ENCODE peak calls at places on chromosomes 6 and 20, in five cellular contexts. Z is iPS DF 6.9; Q is fibroblast of lung; P is MG63; T is CD8-positive, alpha-beta T cell. C is an unnamed sample.

GRCh38 chr20:48791014-48791413 is 36.8 kb downstream of the PREX1 start:
- DNase-seq in Z (no peak), Q (peak; percentile 38), P (peak; percentile 74), T (no peak), C (no peak)

GRCh38 chr20:61849376-61849775 is 216.3 kb downstream of the TAF4 start:
- DNase-seq in Z (no peak), Q (no peak), P (no peak), T (no peak), C (no peak)

GRCh38 chr6:69693749-69694148 is 103.1 kb downstream of the LMBRD1 start:
- DNase-seq in Z (no peak), Q (peak; percentile 1), P (no peak), T (no peak), C (no peak)

GRCh38 chr20:52746190-52746589 is 226.0 kb upstream of the TSHZ2 start:
- DNase-seq in Z (no peak), Q (no peak), P (no peak), T (no peak), C (no peak)

GRCh38 chr6:13488015-13488895 is 855 bp upstream of the GFOD1 start:
- DNase-seq in Z (no peak), Q (peak; percentile 64), P (no peak), T (no peak), C (no peak)

GRCh38 chr6:38114976-38115632 is 295.6 kb downstream of the ZFAND3 start:
- DNase-seq in Z (no peak), Q (no peak), P (no peak), T (no peak), C (peak; percentile 15)

GRCh38 chr6:114253431-114253830 is 89.4 kb downstream of the HS3ST5 start:
- DNase-seq in Z (no peak), Q (no peak), P (no peak), T (no peak), C (no peak)

GRCh38 chr6:45156075-45156474 is 172.1 kb upstream of the RUNX2 start:
- DNase-seq in Z (no peak), Q (peak; percentile 13), P (no peak), T (no peak), C (no peak)

GRCh38 chr6:12896208-12896733 is 179.7 kb downstream of the PHACTR1 start:
- DNase-seq in Z (no peak), Q (no peak), P (no peak), T (no peak), C (no peak)

GRCh38 chr20:62027116-62027515 is 38.6 kb downstream of the TAF4 start:
- DNase-seq in Z (no peak), Q (peak; percentile 35), P (no peak), T (no peak), C (no peak)

GRCh38 chr6:137095651-137096238 is 51.0 kb upstream of the IL20RA start:
- DNase-seq in Z (no peak), Q (no peak), P (no peak), T (no peak), C (no peak)

GRCh38 chr6:36874016-36874442 is 574 bp downstream of the PPIL1 start:
- DNase-seq in Z (no peak), Q (peak; percentile 26), P (peak; percentile 11), T (no peak), C (no peak)

GRCh38 chr6:140850438-140850837 is 1282.3 kb upstream of the GJE1 start:
- DNase-seq in Z (no peak), Q (peak; percentile 81), P (no peak), T (no peak), C (no peak)

GRCh38 chr20:20711413-20711812 is 1.0 kb downstream of the RALGAPA2 start:
- DNase-seq in Z (no peak), Q (no peak), P (no peak), T (no peak), C (no peak)

GRCh38 chr6:139271056-139271455 is 20.7 kb downstream of the TXLNB start:
- DNase-seq in Z (no peak), Q (peak; percentile 95), P (no peak), T (no peak), C (peak; percentile 18)

GRCh38 chr6:95685817-95686216 is 108.5 kb downstream of the MANEA start:
- DNase-seq in Z (no peak), Q (no peak), P (no peak), T (no peak), C (no peak)

GRCh38 chr6:62103186-62103859 is 182.7 kb downstream of the KHDRBS2 start:
- DNase-seq in Z (no peak), Q (no peak), P (no peak), T (no peak), C (no peak)

GRCh38 chr20:58024241-58024721 is 204.2 kb downstream of the ANKRD60 start:
- DNase-seq in Z (no peak), Q (no peak), P (no peak), T (no peak), C (no peak)

GRCh38 chr6:64520050-64520449 is 884.4 kb downstream of the PHF3 start:
- DNase-seq in Z (no peak), Q (peak; percentile 95), P (peak; percentile 0), T (no peak), C (peak; percentile 68)

GRCh38 chr6:132648356-132648755 is 10.6 kb downstream of the TAAR1 start:
- DNase-seq in Z (no peak), Q (peak; percentile 84), P (peak; percentile 43), T (no peak), C (no peak)

GRCh38 chr20:46621492-46621891 is 29.8 kb downstream of the SLC13A3 start:
- DNase-seq in Z (no peak), Q (peak; percentile 35), P (no peak), T (no peak), C (peak; percentile 8)

GRCh38 chr6:121521164-121521555 is 85.7 kb downstream of the GJA1 start:
- DNase-seq in Z (no peak), Q (no peak), P (no peak), T (no peak), C (no peak)

GRCh38 chr6:35024601-35025054 is 116.5 kb downstream of the TCP11 start:
- DNase-seq in Z (no peak), Q (peak; percentile 70), P (peak; percentile 85), T (no peak), C (no peak)

GRCh38 chr20:37346526-37347346 is 796 bp downstream of the SRC start:
- DNase-seq in Z (no peak), Q (no peak), P (peak; percentile 23), T (no peak), C (no peak)

GRCh38 chr6:89291256-89291819 is 23.8 kb downstream of the GABRR2 start:
- DNase-seq in Z (no peak), Q (no peak), P (no peak), T (no peak), C (no peak)

GRCh38 chr20:36815454-36816091 is 42.0 kb upstream of the DSN1 start:
- DNase-seq in Z (no peak), Q (no peak), P (no peak), T (no peak), C (no peak)

GRCh38 chr6:72623808-72624207 is 1.9 kb downstream of the KCNQ5 start:
- DNase-seq in Z (no peak), Q (no peak), P (no peak), T (no peak), C (no peak)

GRCh38 chr6:49784272-49784671 is 2.8 kb downstream of the PGK2 start:
- DNase-seq in Z (no peak), Q (no peak), P (no peak), T (no peak), C (no peak)

GRCh38 chr6:81751388-81752083 is 945 bp downstream of the TENT5A start:
- DNase-seq in Z (no peak), Q (peak; percentile 59), P (peak; percentile 65), T (peak; percentile 3), C (no peak)

GRCh38 chr6:5481024-5481423 is 219.7 kb downstream of the FARS2 start:
- DNase-seq in Z (no peak), Q (no peak), P (no peak), T (no peak), C (no peak)

GRCh38 chr20:32761417-32761830 is 761 bp upstream of the DNMT3B start:
- DNase-seq in Z (no peak), Q (no peak), P (no peak), T (no peak), C (no peak)
- H3K4me3 ChIP-seq in Z (peak overlapping the region; percentile 100), Q (peak overlapping the region; percentile 88), P (peak overlapping the region; percentile 78), T (peak overlapping the region; percentile 65), C (no peak overlapping the region)

DNA sequence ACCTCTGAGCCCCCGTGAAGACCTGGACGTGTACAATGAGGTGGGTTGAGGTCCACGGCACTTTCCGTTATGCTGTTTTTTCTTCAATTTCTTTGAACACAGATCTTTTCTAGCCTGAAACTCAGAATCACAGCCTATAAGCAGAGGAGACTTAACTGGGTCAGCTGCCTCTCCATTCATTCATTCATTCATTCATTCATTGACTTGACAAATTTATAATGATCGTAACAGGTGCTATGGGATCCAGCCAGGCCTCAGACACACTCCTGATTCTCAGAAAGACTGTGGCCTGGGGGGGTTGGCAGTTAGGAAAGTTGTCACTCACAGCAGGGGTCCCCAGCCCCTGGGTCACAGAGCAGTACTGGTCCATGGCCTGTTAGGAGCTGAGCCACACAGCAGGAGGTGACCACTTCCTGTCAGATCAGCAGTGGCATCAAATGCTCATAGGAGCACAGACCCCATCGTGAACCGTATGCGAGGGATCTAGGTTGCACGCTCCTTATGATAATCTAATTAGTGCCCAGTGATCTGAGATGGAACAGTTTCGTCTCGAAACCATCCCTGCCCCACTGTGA is 38.6 kb upstream of the IRF4 start:
- DNase-seq in Z (no peak), Q (no peak), P (no peak), T (no peak), C (no peak)
- H3K4me3 ChIP-seq in Z (no peak overlapping the region), Q (no peak overlapping the region), P (no peak overlapping the region), T (no peak overlapping the region), C (no peak overlapping the region)

DNA sequence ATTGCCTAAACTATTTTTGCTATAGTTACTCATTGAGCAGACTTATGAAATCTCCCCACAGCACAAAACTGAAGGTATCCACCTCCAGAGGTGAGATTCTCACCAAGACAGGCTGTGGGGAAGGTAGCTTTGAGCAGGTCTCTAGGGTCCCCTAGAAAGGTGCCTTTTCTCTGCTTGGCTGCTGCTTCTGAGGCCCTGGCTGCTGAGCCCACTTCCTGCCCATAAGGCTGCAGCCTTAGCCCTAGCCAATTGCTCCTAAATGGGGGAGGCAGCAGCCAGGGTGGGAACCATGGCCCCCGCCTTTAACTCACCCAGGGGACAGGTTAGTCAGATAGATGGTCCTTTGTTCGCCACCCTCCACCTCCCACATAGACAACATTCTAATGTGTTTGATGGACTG is 3.6 kb downstream of the NT5E start:
- DNase-seq in Z (no peak), Q (no peak), P (no peak), T (no peak), C (no peak)
- H3K4me3 ChIP-seq in Z (no peak overlapping the region), Q (peak overlapping the region; percentile 87), P (no peak overlapping the region), T (peak overlapping the region; percentile 25), C (peak overlapping the region; percentile 17)

GRCh38 chr6:11852061-11852619 is 73.5 kb upstream of the ADTRP start:
- DNase-seq in Z (no peak), Q (no peak), P (no peak), T (no peak), C (no peak)
- H3K4me3 ChIP-seq in Z (no peak overlapping the region), Q (no peak overlapping the region), P (no peak overlapping the region), T (no peak overlapping the region), C (no peak overlapping the region)

DNA sequence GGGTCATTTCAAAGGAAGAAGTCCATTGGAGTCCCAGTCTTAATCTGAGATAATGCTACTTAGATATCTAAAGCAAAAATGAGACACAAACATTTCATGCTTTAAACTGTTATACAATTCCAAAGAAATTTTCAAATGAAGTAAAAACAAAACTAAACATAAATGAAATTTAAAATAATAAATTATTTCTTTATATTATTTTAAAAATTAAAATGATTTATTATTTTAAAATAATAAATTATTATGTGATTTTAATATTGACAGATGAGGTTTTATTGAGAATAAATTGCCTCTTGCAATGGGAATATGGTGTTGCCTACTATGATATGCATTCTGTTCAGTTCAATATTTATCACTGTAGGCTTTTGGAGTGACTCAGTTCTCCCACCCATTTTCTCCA is 93.7 kb upstream of the BACH2 start:
- DNase-seq in Z (no peak), Q (no peak), P (no peak), T (no peak), C (no peak)
- H3K4me3 ChIP-seq in Z (no peak overlapping the region), Q (no peak overlapping the region), P (no peak overlapping the region), T (no peak overlapping the region), C (no peak overlapping the region)